ENCODE peak calls at places on chromosomes 4 and X, in four cellular contexts. P is HuH-7, Z is tibial artery, D is Kasumi-1. K is an unnamed sample.

GRCh38 chr4:94570558-94570957 is 118.8 kb downstream of the PDLIM5 start:
- DNase-seq in D (peak; percentile 4), Z (no peak), P (no peak), K (no peak)

GRCh38 chr4:22573198-22573597 is 57.3 kb upstream of the ADGRA3 start:
- DNase-seq in Z (peak; percentile 81), P (no peak), D (no peak), K (no peak)

GRCh38 chrX:74349387-74349786 is 45.4 kb downstream of the ZCCHC13 start:
- DNase-seq in Z (no peak), P (no peak), D (no peak), K (peak; percentile 59)

GRCh38 chr4:119861731-119862130 is 204.9 kb downstream of the MAD2L1 start:
- DNase-seq in Z (no peak), D (no peak), P (no peak), K (no peak)

GRCh38 chr4:181319629-181320028 is 923.6 kb upstream of the TENM3 start:
- DNase-seq in Z (no peak), P (no peak), D (no peak), K (no peak)

GRCh38 chrX:150482537-150483217 is 85.7 kb upstream of the MTM1 start:
- DNase-seq in D (no peak), P (peak; percentile 8), Z (no peak), K (peak; percentile 70)

GRCh38 chr4:6834867-6835266 is 52.3 kb downstream of the KIAA0232 start:
- DNase-seq in P (no peak), Z (no peak), D (no peak), K (peak; percentile 29)

GRCh38 chr4:10100734-10101216 is 15.8 kb downstream of the WDR1 start:
- DNase-seq in Z (peak; percentile 88), D (peak; percentile 41), P (no peak), K (no peak)

GRCh38 chr4:184384056-184384809 is 90.1 kb downstream of the IRF2 start:
- DNase-seq in Z (no peak), D (peak; percentile 67), P (peak; percentile 8), K (peak; percentile 95)

GRCh38 chr4:31461425-31461824 is 741.3 kb downstream of the PCDH7 start:
- DNase-seq in D (no peak), P (no peak), Z (no peak), K (peak; percentile 48)

GRCh38 chr4:68278045-68278444 is 32.6 kb upstream of the TMPRSS11B start:
- DNase-seq in Z (no peak), P (no peak), D (no peak), K (no peak)

GRCh38 chrX:153944140-153944799 is at the start of gene RENBP:
- DNase-seq in P (no peak), D (peak; percentile 16), Z (peak; percentile 81), K (no peak)

GRCh38 chr4:95593992-95594391 is 45.2 kb upstream of the UNC5C start:
- DNase-seq in Z (no peak), D (no peak), P (no peak), K (no peak)

GRCh38 chr4:164948943-164949342 is 28.5 kb downstream of the TRIM61 start:
- DNase-seq in Z (no peak), D (no peak), P (no peak), K (no peak)

GRCh38 chr4:575281-576141 is 584 bp downstream of the TMEM271 start:
- DNase-seq in D (peak; percentile 19), P (no peak), Z (no peak), K (peak; percentile 52)

K was measured in brain microvascular endothelial cell.